ENCODE peak calls at places on chromosomes 11 and 22, in eight cellular contexts. F, W, Y, Q, D, O, U and G are unnamed samples.

GRCh38 chr11:68282141-68282860 is 10.5 kb upstream of the C11orf24 start:
- DNase-seq in F (no peak), U (no peak), Q (peak), W (no peak), Y (peak), O (no peak), D (no peak), G (no peak)

GRCh38 chr11:77636738-77637344 is 753 bp downstream of the CLNS1A start:
- DNase-seq in F (no peak), W (no peak), D (no peak), U (no peak), O (peak), Q (no peak), Y (no peak), G (no peak)

GRCh38 chr11:74434528-74434927 is 32.8 kb downstream of the KCNE3 start:
- DNase-seq in Y (no peak), D (no peak), F (no peak), O (no peak), W (no peak), Q (no peak), U (no peak), G (no peak)

GRCh38 chr22:23089633-23090032 is 19.3 kb downstream of the GNAZ start:
- DNase-seq in D (no peak), W (no peak), Y (no peak), Q (no peak), F (no peak), U (no peak), O (no peak), G (no peak)

GRCh38 chr11:107265591-107265990 is 192.0 kb downstream of the CWF19L2 start:
- DNase-seq in Q (no peak), Y (no peak), U (no peak), F (no peak), D (no peak), O (no peak), W (no peak), G (no peak)

GRCh38 chr22:27507935-27508504 is 293.5 kb downstream of the MN1 start:
- DNase-seq in Q (no peak), U (no peak), D (no peak), F (no peak), W (no peak), Y (no peak), O (peak), G (no peak)

GRCh38 chr11:25992254-25992653 is 339.7 kb upstream of the ANO3 start:
- DNase-seq in D (no peak), F (no peak), Q (no peak), W (no peak), U (no peak), Y (no peak), O (no peak), G (no peak)

GRCh38 chr11:62823677-62824076 is 8.2 kb downstream of the STX5 start:
- DNase-seq in Y (no peak), Q (no peak), W (no peak), F (no peak), U (no peak), O (no peak), D (no peak), G (no peak)

GRCh38 chr11:120304526-120304925 is 20.6 kb upstream of the TLCD5 start:
- DNase-seq in F (no peak), W (peak), D (no peak), Y (peak), O (no peak), Q (no peak), U (no peak), G (no peak)

GRCh38 chr22:44428941-44429615 is 69.0 kb downstream of the RTL6 start:
- DNase-seq in O (no peak), W (peak), F (no peak), D (no peak), U (no peak), Q (no peak), Y (no peak), G (no peak)